ENCODE peak calls at places on chromosome 21, in six cellular contexts. Z is PC-9, F is hepatocyte, Q is HCT116, G is PC-3, X is OCI-LY7. S is an unnamed sample. For H3K9me2, the result is how much of the 10 kb centered on the place peaks cover.

GRCh38 chr21:30030416-30030815 is 90.6 kb upstream of the GRIK1 start:
- DNase-seq in Z (no peak), Q (no peak), X (no peak), G (no peak), F (no peak), S (no peak)

GRCh38 chr21:22728091-22728490 is 1729.9 kb downstream of the NCAM2 start:
- DNase-seq in F (no peak), Q (no peak), G (peak), Z (no peak), X (peak), S (peak)

GRCh38 chr21:42215942-42216725 is 2.8 kb upstream of the ABCG1 start:
- DNase-seq in G (no peak), Z (no peak), F (no peak), Q (no peak), X (no peak), S (no peak)

GRCh38 chr21:37783016-37783415 is 133.2 kb downstream of the KCNJ6 start:
- DNase-seq in X (no peak), Q (no peak), F (no peak), G (no peak), Z (no peak), S (no peak)

GRCh38 chr21:42164064-42164789 is 54.7 kb upstream of the ABCG1 start:
- DNase-seq in Q (peak), X (peak), G (peak), F (peak), Z (peak), S (peak)

GRCh38 chr21:42276076-42276475 is 39.1 kb downstream of the TFF3 start:
- DNase-seq in X (no peak), Z (no peak), Q (no peak), G (peak), F (no peak), S (no peak)

GRCh38 chr21:37765501-37765900 is 150.8 kb downstream of the KCNJ6 start:
- DNase-seq in F (no peak), Q (no peak), G (no peak), Z (no peak), X (no peak), S (no peak)

GRCh38 chr21:40840441-40840840 is 6.5 kb downstream of the DSCAM start:
- DNase-seq in G (no peak), X (no peak), Q (no peak), F (no peak), Z (no peak), S (no peak)

GRCh38 chr21:41622831-41623548 is 115.0 kb upstream of the TMPRSS2 start:
- DNase-seq in Z (no peak), F (no peak), G (peak), Q (no peak), X (no peak), S (no peak)

GRCh38 chr21:41715649-41716321 is 51.1 kb downstream of the RIPK4 start:
- DNase-seq in F (peak), Z (peak), G (peak), Q (no peak), X (no peak), S (peak)

GRCh38 chr21:15725949-15726348 is 3.8 kb upstream of the USP25 start:
- DNase-seq in Q (no peak), G (no peak), F (no peak), Z (no peak), X (no peak), S (no peak)

GRCh38 chr21:21165063-21165645 is 166.9 kb downstream of the NCAM2 start:
- DNase-seq in Q (no peak), Z (no peak), X (no peak), G (no peak), F (no peak), S (no peak)

GRCh38 chr21:45386728-45387371 is 18.1 kb upstream of the COL18A1 start:
- DNase-seq in X (no peak), Z (peak), F (peak), G (peak), Q (no peak), S (no peak)

GRCh38 chr21:45388611-45389296 is 16.2 kb upstream of the COL18A1 start:
- DNase-seq in X (no peak), F (no peak), Z (no peak), Q (no peak), G (no peak), S (no peak)

GRCh38 chr21:45387506-45387905 is 17.5 kb upstream of the COL18A1 start:
- DNase-seq in Q (no peak), X (no peak), Z (no peak), G (no peak), F (no peak), S (no peak)

GRCh38 chr21:45386336-45386727 is 18.6 kb upstream of the COL18A1 start:
- DNase-seq in X (no peak), Z (peak), F (no peak), G (peak), Q (no peak), S (no peak)

DNA sequence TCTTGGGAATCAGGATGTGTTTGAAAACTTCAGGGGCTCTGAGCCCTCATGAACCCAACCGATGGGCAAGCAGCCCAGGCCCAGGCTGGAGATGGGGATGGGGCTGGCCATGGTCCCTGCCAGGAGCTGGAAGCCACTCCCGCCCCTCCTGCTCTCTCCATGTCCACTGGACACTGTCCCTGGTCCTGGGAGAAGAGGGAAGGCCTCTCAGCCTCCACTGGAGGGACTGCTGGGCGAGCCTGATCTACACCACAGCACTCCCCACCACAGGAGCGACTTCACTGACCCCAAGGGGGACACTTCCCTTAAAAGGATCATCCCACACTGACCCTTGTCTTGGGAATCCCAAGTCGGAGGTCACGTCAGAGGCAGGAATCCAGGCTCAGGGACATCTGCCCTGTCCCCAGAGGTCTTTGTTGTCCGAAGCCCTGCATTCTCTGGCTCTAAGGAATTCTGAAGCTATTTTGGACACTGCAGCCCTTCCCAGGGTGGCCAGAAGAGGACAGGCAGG is 16.9 kb upstream of the COL18A1 start:
- DNase-seq in X (no peak), F (no peak), G (no peak), Q (no peak), Z (no peak), S (no peak)
- TF ChIP-seq CTCF in X (no peak), F (no peak), G (no peak), Q (no peak), Z (no peak), S (no peak)

GRCh38 chr21:14080764-14081096 is 130.0 kb downstream of the LIPI start:
- DNase-seq in Q (no peak), Z (no peak), G (no peak), X (no peak), F (no peak), S (no peak)
- H3K9me2 ChIP-seq in Q (under half), Z (under half), G (under half), X (under half), F (under half), S (under half)

GRCh38 chr21:38914071-38914491 is 108.4 kb downstream of the ETS2 start:
- DNase-seq in X (no peak), F (no peak), G (no peak), Q (no peak), Z (no peak), S (no peak)
- H3K27ac ChIP-seq in X (no peak), F (peak), G (no peak), Q (peak), Z (peak), S (no peak)

DNA sequence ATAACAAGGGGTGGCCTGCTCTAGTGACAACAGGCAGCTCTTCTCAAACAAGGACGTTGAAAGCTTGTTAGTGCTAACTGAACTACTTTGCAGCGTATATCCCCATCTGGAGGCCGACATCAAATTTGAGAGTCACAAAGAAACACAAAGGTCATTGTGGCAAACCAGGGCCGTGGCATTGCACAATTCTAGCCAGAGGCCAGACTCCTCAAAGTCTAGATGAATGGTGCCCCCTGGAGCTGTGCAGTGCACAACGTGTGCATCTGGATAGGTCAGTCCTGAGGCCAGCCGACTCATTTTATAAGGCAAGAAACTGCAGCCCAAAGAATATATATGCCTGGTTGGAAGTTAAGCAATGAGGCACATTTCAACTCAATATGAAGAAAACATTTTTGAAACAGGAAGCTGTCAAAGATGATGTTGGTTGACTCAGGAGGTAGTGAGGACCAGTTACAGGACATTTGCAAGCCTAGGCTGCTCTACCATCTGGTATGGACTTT is 459.3 kb upstream of the RUNX1 start:
- DNase-seq in F (peak), X (peak), G (peak), Q (peak), Z (peak), S (peak)
- TF ChIP-seq CTCF in F (peak), X (peak), G (peak), Q (peak), Z (peak), S (peak)

GRCh38 chr21:39350094-39351006 is 1.5 kb upstream of the HMGN1 start:
- DNase-seq in X (no peak), G (no peak), Z (no peak), F (no peak), Q (no peak), S (no peak)
- H3K9me2 ChIP-seq in X (under half), G (under half), Z (under half), F (under half), Q (under half), S (under half)

GRCh38 chr21:38807481-38807880 is 1.8 kb downstream of the ETS2 start:
- DNase-seq in X (no peak), Q (no peak), F (no peak), G (no peak), Z (no peak), S (no peak)
- H3K27ac ChIP-seq in X (no peak), Q (no peak), F (peak), G (peak), Z (peak), S (no peak)

GRCh38 chr21:46244602-46245001 is 16.0 kb upstream of the LSS start:
- DNase-seq in Q (no peak), X (no peak), F (no peak), G (no peak), Z (no peak), S (no peak)

GRCh38 chr21:46243325-46243724 is 14.8 kb upstream of the LSS start:
- DNase-seq in X (no peak), F (no peak), G (no peak), Z (no peak), Q (no peak), S (no peak)

GRCh38 chr21:46243865-46244490 is 15.4 kb upstream of the LSS start:
- DNase-seq in G (no peak), X (no peak), Z (no peak), Q (no peak), F (no peak), S (no peak)

GRCh38 chr21:46246345-46246744 is 17.8 kb upstream of the LSS start:
- DNase-seq in Q (no peak), X (no peak), G (no peak), F (no peak), Z (no peak), S (no peak)

DNA sequence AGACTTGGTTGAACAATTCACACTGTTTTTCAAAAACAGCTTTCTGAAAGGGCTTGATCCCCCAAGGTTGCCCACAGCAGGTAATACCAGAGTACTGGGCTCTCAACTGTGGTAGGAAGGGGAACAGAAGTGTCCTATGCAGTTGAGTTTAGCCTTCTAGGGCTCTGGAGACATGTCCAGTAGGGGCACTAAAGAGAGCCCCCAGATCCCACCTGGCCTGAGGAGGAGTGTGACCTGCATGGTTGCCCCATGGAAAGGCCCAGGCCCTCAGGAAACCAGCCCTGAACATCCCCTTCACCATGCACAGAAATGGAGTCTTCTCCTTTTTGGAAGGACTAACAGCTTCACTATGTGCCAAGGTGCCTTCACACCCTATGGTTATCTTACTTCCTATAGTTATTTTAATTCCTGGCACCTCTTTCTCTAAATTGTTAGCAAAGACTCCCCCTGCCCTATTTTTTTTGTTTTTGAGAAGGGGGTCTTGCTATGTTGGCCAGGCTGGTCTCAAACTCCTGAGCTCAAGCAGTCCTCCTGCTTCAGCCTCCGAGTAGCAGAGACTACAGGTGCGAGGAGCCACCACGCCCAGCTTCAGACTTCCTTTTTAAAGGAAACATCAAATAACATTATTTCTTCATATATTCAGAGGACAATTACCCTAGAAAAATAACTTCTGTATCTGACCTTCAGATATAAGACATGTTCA is 16.8 kb upstream of the LSS start:
- DNase-seq in Q (no peak), Z (no peak), G (no peak), F (no peak), X (no peak), S (no peak)
- TF ChIP-seq CTCF in Q (peak), Z (no peak), G (peak), F (no peak), X (no peak), S (no peak)

GRCh38 chr21:28485301-28486022 is 507.2 kb downstream of the LTN1 start:
- DNase-seq in G (peak), F (no peak), Q (no peak), X (no peak), Z (no peak), S (no peak)
- H3K9me2 ChIP-seq in G (under half), F (under half), Q (under half), X (under half), Z (under half), S (under half)

GRCh38 chr21:45880097-45881068 is 101.2 kb upstream of the COL6A1 start:
- DNase-seq in F (peak), G (peak), X (peak), Q (peak), Z (peak), S (peak)
- H3K27ac ChIP-seq in F (no peak), G (no peak), X (no peak), Q (no peak), Z (no peak), S (no peak)

GRCh38 chr21:43759651-43760050 is 16.5 kb downstream of the CSTB start:
- DNase-seq in Z (no peak), F (no peak), Q (no peak), X (no peak), G (no peak), S (no peak)

GRCh38 chr21:43758811-43759210 is 17.3 kb downstream of the CSTB start:
- DNase-seq in F (no peak), Q (no peak), Z (no peak), X (no peak), G (no peak), S (no peak)

GRCh38 chr21:43761886-43762285 is 14.2 kb downstream of the CSTB start:
- DNase-seq in Z (no peak), G (no peak), X (no peak), Q (no peak), F (no peak), S (no peak)

GRCh38 chr21:43762303-43763128 is 13.6 kb downstream of the CSTB start:
- DNase-seq in X (no peak), G (peak), F (no peak), Z (no peak), Q (no peak), S (no peak)

GRCh38 chr21:43760391-43760958 is 15.6 kb downstream of the CSTB start:
- DNase-seq in Q (no peak), F (no peak), X (no peak), G (no peak), Z (no peak), S (no peak)
- TF ChIP-seq CTCF in Q (peak), F (no peak), X (no peak), G (peak), Z (peak), S (peak)

S was measured in GM23338.